ENCODE peak calls at places on chromosomes 11 and 22, in five cellular contexts. One of them, this sample, is unnamed.

GRCh38 chr11:110571286-110571685 is 141.0 kb downstream of the ARHGAP20 start:
- DNase-seq in astrocyte of the cerebellum: no peak
- DNase-seq in body of pancreas: no peak
- DNase-seq in stimulated activated CD4-positive, alpha-beta T cell treated with anti-CD3 and anti-CD28 coated beads, Interleukin-4, amount 100 ng/mL, for 48 hours: no peak
- DNase-seq in amniotic stem cell: no peak
- DNase-seq in this sample: no peak

GRCh38 chr11:99383628-99384300 is 363.0 kb downstream of the CNTN5 start:
- DNase-seq in astrocyte of the cerebellum: no peak
- DNase-seq in body of pancreas: no peak
- DNase-seq in stimulated activated CD4-positive, alpha-beta T cell treated with anti-CD3 and anti-CD28 coated beads, Interleukin-4, amount 100 ng/mL, for 48 hours: no peak
- DNase-seq in amniotic stem cell: no peak
- DNase-seq in this sample: no peak

GRCh38 chr11:9726313-9727022 is 62.6 kb downstream of the SWAP70 start:
- DNase-seq in astrocyte of the cerebellum: peak; percentile 66
- DNase-seq in body of pancreas: no peak
- DNase-seq in stimulated activated CD4-positive, alpha-beta T cell treated with anti-CD3 and anti-CD28 coated beads, Interleukin-4, amount 100 ng/mL, for 48 hours: no peak
- DNase-seq in amniotic stem cell: peak; percentile 35
- DNase-seq in this sample: no peak

GRCh38 chr11:12827929-12828812 is 153.9 kb downstream of the TEAD1 start:
- DNase-seq in astrocyte of the cerebellum: peak; percentile 65
- DNase-seq in body of pancreas: peak; percentile 75
- DNase-seq in stimulated activated CD4-positive, alpha-beta T cell treated with anti-CD3 and anti-CD28 coated beads, Interleukin-4, amount 100 ng/mL, for 48 hours: no peak
- DNase-seq in amniotic stem cell: peak; percentile 33
- DNase-seq in this sample: no peak

GRCh38 chr22:47783433-47784366 is 1021.2 kb downstream of the TBC1D22A start:
- DNase-seq in astrocyte of the cerebellum: no peak
- DNase-seq in body of pancreas: no peak
- DNase-seq in stimulated activated CD4-positive, alpha-beta T cell treated with anti-CD3 and anti-CD28 coated beads, Interleukin-4, amount 100 ng/mL, for 48 hours: no peak
- DNase-seq in amniotic stem cell: no peak
- DNase-seq in this sample: no peak

GRCh38 chr11:114412946-114413345 is 12.5 kb downstream of the RBM7 start:
- DNase-seq in astrocyte of the cerebellum: no peak
- DNase-seq in body of pancreas: peak; percentile 15
- DNase-seq in stimulated activated CD4-positive, alpha-beta T cell treated with anti-CD3 and anti-CD28 coated beads, Interleukin-4, amount 100 ng/mL, for 48 hours: no peak
- DNase-seq in amniotic stem cell: no peak
- DNase-seq in this sample: no peak

GRCh38 chr22:45334528-45334927 is 24.8 kb downstream of the FAM118A start:
- DNase-seq in astrocyte of the cerebellum: no peak
- DNase-seq in body of pancreas: no peak
- DNase-seq in stimulated activated CD4-positive, alpha-beta T cell treated with anti-CD3 and anti-CD28 coated beads, Interleukin-4, amount 100 ng/mL, for 48 hours: no peak
- DNase-seq in amniotic stem cell: no peak
- DNase-seq in this sample: no peak

GRCh38 chr11:20005747-20006146 is 154.5 kb downstream of the DBX1 start:
- DNase-seq in astrocyte of the cerebellum: no peak
- DNase-seq in body of pancreas: no peak
- DNase-seq in stimulated activated CD4-positive, alpha-beta T cell treated with anti-CD3 and anti-CD28 coated beads, Interleukin-4, amount 100 ng/mL, for 48 hours: no peak
- DNase-seq in amniotic stem cell: no peak
- DNase-seq in this sample: no peak

GRCh38 chr22:29635734-29636357 is 32.4 kb downstream of the NF2 start:
- DNase-seq in astrocyte of the cerebellum: peak; percentile 53
- DNase-seq in body of pancreas: no peak
- DNase-seq in stimulated activated CD4-positive, alpha-beta T cell treated with anti-CD3 and anti-CD28 coated beads, Interleukin-4, amount 100 ng/mL, for 48 hours: no peak
- DNase-seq in amniotic stem cell: peak; percentile 32
- DNase-seq in this sample: peak; percentile 16

GRCh38 chr22:40797427-40797826 is 21.7 kb downstream of the SLC25A17 start:
- DNase-seq in astrocyte of the cerebellum: no peak
- DNase-seq in body of pancreas: no peak
- DNase-seq in stimulated activated CD4-positive, alpha-beta T cell treated with anti-CD3 and anti-CD28 coated beads, Interleukin-4, amount 100 ng/mL, for 48 hours: no peak
- DNase-seq in amniotic stem cell: no peak
- DNase-seq in this sample: no peak

GRCh38 chr11:64590763-64591221 is at the start of gene SLC22A12:
- DNase-seq in astrocyte of the cerebellum: no peak
- DNase-seq in body of pancreas: no peak
- DNase-seq in stimulated activated CD4-positive, alpha-beta T cell treated with anti-CD3 and anti-CD28 coated beads, Interleukin-4, amount 100 ng/mL, for 48 hours: no peak
- DNase-seq in amniotic stem cell: no peak
- DNase-seq in this sample: no peak

GRCh38 chr22:39664485-39665200 is 94.1 kb downstream of the CACNA1I start:
- DNase-seq in astrocyte of the cerebellum: no peak
- DNase-seq in body of pancreas: peak; percentile 28
- DNase-seq in stimulated activated CD4-positive, alpha-beta T cell treated with anti-CD3 and anti-CD28 coated beads, Interleukin-4, amount 100 ng/mL, for 48 hours: peak; percentile 23
- DNase-seq in amniotic stem cell: no peak
- DNase-seq in this sample: peak; percentile 55

GRCh38 chr11:12185914-12186313 is 75.5 kb downstream of the MICAL2 start:
- DNase-seq in astrocyte of the cerebellum: no peak
- DNase-seq in body of pancreas: no peak
- DNase-seq in stimulated activated CD4-positive, alpha-beta T cell treated with anti-CD3 and anti-CD28 coated beads, Interleukin-4, amount 100 ng/mL, for 48 hours: no peak
- DNase-seq in amniotic stem cell: peak; percentile 54
- DNase-seq in this sample: no peak

GRCh38 chr11:130839950-130840666 is 76.2 kb downstream of the SNX19 start:
- DNase-seq in astrocyte of the cerebellum: peak; percentile 24
- DNase-seq in body of pancreas: no peak
- DNase-seq in stimulated activated CD4-positive, alpha-beta T cell treated with anti-CD3 and anti-CD28 coated beads, Interleukin-4, amount 100 ng/mL, for 48 hours: no peak
- DNase-seq in amniotic stem cell: no peak
- DNase-seq in this sample: no peak

GRCh38 chr11:83033972-83034672 is 37.6 kb downstream of the RAB30 start:
- DNase-seq in astrocyte of the cerebellum: peak; percentile 82
- DNase-seq in body of pancreas: peak; percentile 54
- DNase-seq in stimulated activated CD4-positive, alpha-beta T cell treated with anti-CD3 and anti-CD28 coated beads, Interleukin-4, amount 100 ng/mL, for 48 hours: no peak
- DNase-seq in amniotic stem cell: peak; percentile 64
- DNase-seq in this sample: no peak

GRCh38 chr22:45526263-45526662 is 23.6 kb downstream of the FBLN1 start:
- DNase-seq in astrocyte of the cerebellum: no peak
- DNase-seq in body of pancreas: no peak
- DNase-seq in stimulated activated CD4-positive, alpha-beta T cell treated with anti-CD3 and anti-CD28 coated beads, Interleukin-4, amount 100 ng/mL, for 48 hours: no peak
- DNase-seq in amniotic stem cell: no peak
- DNase-seq in this sample: no peak